ENCODE peak calls at places on chromosome 10, in ten cellular contexts. K, V, B, G, J, I, C, L, U and W are unnamed samples.

GRCh38 chr10:30422981-30423654 is 10.9 kb upstream of the MAP3K8 start:
- ATAC-seq in C (peak; percentile 71), I (peak; percentile 71), J (peak; percentile 73), V (no peak), B (no peak), U (no peak), G (peak; percentile 89), K (peak; percentile 93), L (no peak), W (no peak)

GRCh38 chr10:129968937-129969527 is 5.0 kb upstream of the EBF3 start:
- ATAC-seq in K (peak; percentile 68), I (peak; percentile 51), J (peak; percentile 44), V (no peak), B (peak; percentile 37), G (peak; percentile 21), U (no peak), C (no peak), L (no peak), W (no peak)

GRCh38 chr10:27482984-27483956 is 20.8 kb upstream of the RAB18 start:
- ATAC-seq in G (peak; percentile 52), I (no peak), U (no peak), L (peak; percentile 35), K (peak; percentile 33), J (no peak), B (no peak), C (no peak), V (no peak), W (no peak)

GRCh38 chr10:72026251-72026650 is 62.1 kb downstream of the CHST3 start:
- ATAC-seq in I (no peak), L (no peak), V (no peak), B (no peak), K (no peak), U (no peak), J (no peak), G (no peak), C (no peak), W (no peak)

GRCh38 chr10:28715757-28716156 is 38.4 kb downstream of the BAMBI start:
- ATAC-seq in V (no peak), I (no peak), L (no peak), G (no peak), K (no peak), C (no peak), B (no peak), J (peak; percentile 30), U (no peak), W (no peak)

GRCh38 chr10:112981553-112981952 is 31.5 kb downstream of the TCF7L2 start:
- ATAC-seq in B (peak; percentile 60), C (no peak), I (no peak), L (peak; percentile 70), J (no peak), U (peak; percentile 37), V (peak; percentile 74), K (no peak), G (no peak), W (peak; percentile 77)

GRCh38 chr10:6543431-6544005 is 36.6 kb downstream of the PRKCQ start:
- ATAC-seq in I (no peak), L (peak; percentile 87), K (no peak), V (peak; percentile 94), B (peak; percentile 85), U (peak; percentile 78), G (peak; percentile 32), J (no peak), C (no peak), W (peak; percentile 95)

GRCh38 chr10:123284022-123284421 is 129.8 kb downstream of the BUB3 start:
- ATAC-seq in J (no peak), K (no peak), I (no peak), U (no peak), G (peak; percentile 67), C (no peak), V (no peak), B (no peak), L (no peak), W (no peak)

GRCh38 chr10:44864042-44864436 is 47.1 kb upstream of the TMEM72 start:
- ATAC-seq in L (peak; percentile 40), C (no peak), G (peak; percentile 9), V (peak; percentile 36), K (no peak), B (no peak), U (peak; percentile 52), I (peak; percentile 54), J (peak; percentile 38), W (peak; percentile 37)

GRCh38 chr10:98536551-98536950 is 89.8 kb upstream of the HPS1 start:
- ATAC-seq in G (peak; percentile 41), V (no peak), K (no peak), L (no peak), U (no peak), I (no peak), C (no peak), J (no peak), B (no peak), W (no peak)

GRCh38 chr10:42898037-42898960 is 115.7 kb downstream of the BMS1 start:
- ATAC-seq in J (no peak), B (no peak), K (no peak), I (no peak), G (peak; percentile 63), C (no peak), V (no peak), L (no peak), U (no peak), W (no peak)

GRCh38 chr10:102514487-102515311 is 10.9 kb downstream of the SUFU start:
- ATAC-seq in J (peak; percentile 55), K (no peak), C (no peak), G (no peak), U (no peak), I (no peak), B (no peak), L (no peak), V (no peak), W (no peak)

GRCh38 chr10:90484518-90484917 is 373.3 kb downstream of the HTR7 start:
- ATAC-seq in K (no peak), B (no peak), C (no peak), V (no peak), U (no peak), G (peak; percentile 75), I (no peak), L (no peak), J (peak; percentile 63), W (no peak)

GRCh38 chr10:66637273-66638036 is 288.4 kb upstream of the LRRTM3 start:
- ATAC-seq in J (no peak), C (no peak), B (no peak), G (peak; percentile 57), K (no peak), I (peak; percentile 72), L (no peak), V (no peak), U (no peak), W (no peak)